ENCODE peak calls at places on chromosomes 2 and 18, in six cellular contexts. Q is kidney, W is pancreas, E is fibroblast of lung, B is IMR-90, Z is Panc1. R is an unnamed sample. For H3K4me1, the result is how much of the 10 kb centered on the place peaks cover.

GRCh38 chr2:188884552-188884951 is 89.6 kb upstream of the COL3A1 start:
- DNase-seq in B (peak), Q (no peak), W (no peak), E (peak), Z (no peak), R (no peak)

GRCh38 chr2:46999857-47000678 is 84.5 kb upstream of the MCFD2 start:
- DNase-seq in E (no peak), Q (no peak), W (no peak), B (no peak), Z (no peak), R (no peak)

GRCh38 chr2:62136956-62137355 is 59.0 kb upstream of the B3GNT2 start:
- DNase-seq in B (no peak), W (no peak), Q (no peak), Z (no peak), E (no peak), R (no peak)

GRCh38 chr2:200703132-200703925 is 108.4 kb upstream of the BZW1 start:
- DNase-seq in E (peak), B (peak), W (peak), Q (no peak), Z (peak), R (peak)

GRCh38 chr18:76445741-76446232 is 49.3 kb downstream of the ZNF516 start:
- DNase-seq in Q (no peak), B (no peak), E (no peak), Z (no peak), W (no peak), R (no peak)

GRCh38 chr2:16049406-16049805 is 109.1 kb downstream of the MYCN start:
- DNase-seq in Q (no peak), E (no peak), Z (no peak), W (no peak), B (no peak), R (no peak)

GRCh38 chr2:15721411-15722094 is 129.9 kb downstream of the DDX1 start:
- DNase-seq in Q (no peak), B (no peak), W (no peak), Z (no peak), E (no peak), R (no peak)

GRCh38 chr2:190804182-190804795 is 76.3 kb upstream of the GLS start:
- DNase-seq in E (peak), Z (no peak), Q (no peak), B (peak), W (no peak), R (no peak)

GRCh38 chr18:68482815-68483214 is 232.1 kb downstream of the TMX3 start:
- DNase-seq in Q (no peak), E (no peak), Z (no peak), W (no peak), B (no peak), R (no peak)

GRCh38 chr2:43178055-43178598 is 48.3 kb downstream of the ZFP36L2 start:
- DNase-seq in Q (no peak), B (no peak), Z (no peak), E (no peak), W (no peak), R (no peak)

GRCh38 chr2:43178602-43179542 is 47.5 kb downstream of the ZFP36L2 start:
- DNase-seq in E (peak), W (peak), Z (no peak), B (peak), Q (peak), R (peak)

GRCh38 chr2:43183743-43184142 is 42.7 kb downstream of the ZFP36L2 start:
- DNase-seq in E (no peak), B (no peak), Z (no peak), Q (no peak), W (no peak), R (no peak)

GRCh38 chr2:43179947-43180346 is 46.5 kb downstream of the ZFP36L2 start:
- DNase-seq in Q (no peak), W (no peak), Z (no peak), B (no peak), E (no peak), R (no peak)

GRCh38 chr2:43180901-43181300 is 45.5 kb downstream of the ZFP36L2 start:
- DNase-seq in B (no peak), Q (no peak), E (no peak), W (no peak), Z (no peak), R (no peak)
- H3K4me1 ChIP-seq in B (under half), Q (under half), E (under half), W (under half), Z (under half), R (under half)

GRCh38 chr2:239245107-239245506 is 155.7 kb downstream of the HDAC4 start:
- DNase-seq in Z (no peak), W (no peak), B (no peak), Q (no peak), E (no peak), R (no peak)

GRCh38 chr2:239247401-239248245 is 153.2 kb downstream of the HDAC4 start:
- DNase-seq in E (no peak), W (no peak), Z (no peak), Q (peak), B (no peak), R (no peak)

GRCh38 chr2:239246723-239247122 is 154.1 kb downstream of the HDAC4 start:
- DNase-seq in Z (no peak), E (no peak), W (peak), Q (no peak), B (no peak), R (no peak)

GRCh38 chr2:239245872-239246701 is 154.7 kb downstream of the HDAC4 start:
- DNase-seq in B (no peak), E (no peak), Q (peak), Z (no peak), W (peak), R (no peak)

DNA sequence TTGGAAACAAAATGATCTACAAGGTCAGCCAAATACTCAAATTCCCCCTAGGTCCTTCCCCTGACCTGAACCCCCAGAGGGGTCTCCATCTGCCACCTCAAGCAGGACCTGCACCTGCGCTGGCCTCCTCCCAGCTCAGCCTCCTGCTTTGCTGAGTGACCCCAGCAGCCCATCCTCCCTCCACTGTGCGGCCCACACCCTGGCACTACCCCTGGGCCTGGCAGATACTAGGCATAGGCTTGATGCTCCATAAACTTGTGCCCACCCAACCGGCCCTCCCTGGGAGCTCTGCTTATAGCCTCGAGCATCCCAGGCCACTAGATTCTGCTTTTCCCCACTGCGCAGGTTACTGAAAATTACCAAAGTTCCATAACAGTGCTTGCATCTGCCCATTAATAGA is 156.2 kb downstream of the HDAC4 start:
- DNase-seq in Z (no peak), Q (no peak), E (no peak), B (no peak), W (no peak), R (no peak)
- H3K4me1 ChIP-seq in Z (under half), Q (under half), E (under half), B (under half), W (under half), R (under half)

DNA sequence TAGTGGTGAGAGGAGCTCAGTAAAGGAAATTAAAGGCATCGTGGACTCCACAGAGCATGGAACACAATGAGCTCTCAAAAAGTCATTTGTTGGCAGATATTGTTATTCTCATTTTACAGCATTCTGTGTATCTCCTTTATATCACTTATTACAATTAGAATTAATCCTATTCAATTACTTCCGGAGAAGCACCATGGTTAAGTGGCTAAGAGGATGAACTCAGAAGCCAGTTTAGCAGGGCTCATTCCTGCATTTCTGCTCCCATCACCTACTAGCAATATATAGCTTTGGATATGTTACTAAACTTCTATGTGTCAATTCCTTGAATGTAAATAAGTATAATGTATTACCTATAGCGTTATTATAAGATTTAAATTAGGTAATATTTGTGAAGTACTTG is 683.3 kb downstream of the IRS1 start:
- DNase-seq in E (no peak), Q (no peak), Z (no peak), B (no peak), W (no peak), R (no peak)
- H3K4me1 ChIP-seq in E (under half), Q (under half), Z (half or more), B (under half), W (under half), R (under half)

GRCh38 chr2:172438741-172439508 is 11.5 kb downstream of the ITGA6 start:
- DNase-seq in W (no peak), B (peak), E (peak), Q (no peak), Z (peak), R (peak)
- H3K4me1 ChIP-seq in W (half or more), B (under half), E (under half), Q (under half), Z (half or more), R (half or more)

DNA sequence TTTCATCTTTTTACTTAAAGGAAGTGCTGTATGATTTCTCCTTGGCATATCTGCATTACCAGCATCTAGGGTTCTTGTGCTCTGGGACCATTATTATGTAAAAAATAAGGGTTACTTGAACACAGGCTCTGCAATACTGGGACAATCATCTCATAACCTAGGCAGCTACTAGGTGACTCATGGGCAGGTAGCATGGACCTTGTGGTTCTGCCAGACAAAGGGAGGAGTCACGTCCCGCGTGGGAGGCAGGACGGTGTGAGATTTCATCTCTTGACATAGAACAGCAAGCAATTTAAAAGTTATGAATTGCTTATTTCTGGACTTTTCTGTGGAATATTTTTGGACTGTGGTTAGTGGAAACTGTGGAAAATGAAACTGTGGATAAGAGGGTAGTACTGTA is 34.1 kb downstream of the ASAP2 start:
- DNase-seq in B (no peak), E (no peak), Z (no peak), W (no peak), Q (no peak), R (no peak)
- H3K4me1 ChIP-seq in B (under half), E (under half), Z (half or more), W (under half), Q (under half), R (under half)

GRCh38 chr2:9247786-9248185 is 41.2 kb downstream of the ASAP2 start:
- DNase-seq in Q (no peak), W (peak), Z (no peak), E (no peak), B (no peak), R (peak)

GRCh38 chr2:9247177-9247576 is 40.6 kb downstream of the ASAP2 start:
- DNase-seq in Q (peak), E (no peak), B (no peak), Z (no peak), W (no peak), R (no peak)

GRCh38 chr2:9248363-9248762 is 41.8 kb downstream of the ASAP2 start:
- DNase-seq in W (no peak), E (no peak), Q (no peak), Z (no peak), B (no peak), R (no peak)

GRCh38 chr2:9243357-9243756 is 36.7 kb downstream of the ASAP2 start:
- DNase-seq in B (peak), Z (no peak), W (no peak), Q (no peak), E (no peak), R (no peak)

GRCh38 chr2:9244985-9245544 is 38.5 kb downstream of the ASAP2 start:
- DNase-seq in Q (peak), B (no peak), E (no peak), W (no peak), Z (no peak), R (no peak)
- H3K4me1 ChIP-seq in Q (under half), B (under half), E (under half), W (under half), Z (half or more), R (under half)

GRCh38 chr2:58042486-58042970 is 4.1 kb upstream of the VRK2 start:
- DNase-seq in E (peak), Q (no peak), W (no peak), B (peak), Z (no peak), R (peak)
- H3K4me1 ChIP-seq in E (under half), Q (under half), W (under half), B (under half), Z (under half), R (under half)

GRCh38 chr2:181290182-181290581 is 167.0 kb upstream of the ITGA4 start:
- DNase-seq in B (no peak), W (no peak), Q (no peak), E (no peak), Z (no peak), R (no peak)

GRCh38 chr2:181289698-181290097 is 167.5 kb upstream of the ITGA4 start:
- DNase-seq in B (no peak), Z (no peak), Q (no peak), W (no peak), E (no peak), R (no peak)

GRCh38 chr2:181300600-181301291 is 156.4 kb upstream of the ITGA4 start:
- DNase-seq in B (no peak), E (no peak), Z (no peak), Q (no peak), W (no peak), R (no peak)

GRCh38 chr2:181294979-181295378 is 162.2 kb upstream of the ITGA4 start:
- DNase-seq in Q (no peak), B (no peak), Z (no peak), W (no peak), E (no peak), R (no peak)
- H3K4me1 ChIP-seq in Q (under half), B (under half), Z (under half), W (under half), E (under half), R (under half)

GRCh38 chr2:168639024-168639423 is 163.4 kb upstream of the NOSTRIN start:
- DNase-seq in Z (no peak), B (no peak), Q (no peak), W (no peak), E (peak), R (no peak)
- H3K4me1 ChIP-seq in Z (under half), B (under half), Q (under half), W (under half), E (under half), R (under half)

GRCh38 chr2:134279417-134279816 is 25.5 kb downstream of the MGAT5 start:
- DNase-seq in B (no peak), W (no peak), Z (no peak), E (no peak), Q (no peak), R (no peak)

GRCh38 chr2:134275058-134275862 is 21.4 kb downstream of the MGAT5 start:
- DNase-seq in Z (no peak), E (no peak), W (no peak), Q (no peak), B (no peak), R (no peak)

GRCh38 chr2:134277223-134277622 is 23.4 kb downstream of the MGAT5 start:
- DNase-seq in E (no peak), Q (no peak), Z (no peak), B (no peak), W (no peak), R (no peak)

GRCh38 chr2:134278546-134278945 is 24.7 kb downstream of the MGAT5 start:
- DNase-seq in B (no peak), Q (no peak), Z (no peak), E (peak), W (no peak), R (no peak)

GRCh38 chr2:134276381-134277172 is 22.7 kb downstream of the MGAT5 start:
- DNase-seq in E (no peak), B (peak), Q (no peak), W (no peak), Z (no peak), R (no peak)
- H3K4me1 ChIP-seq in E (under half), B (under half), Q (under half), W (under half), Z (under half), R (under half)

R was measured in SJCRH30.